ENCODE peak calls at places on chromosome 4, in seven cellular contexts. F, D, N, R, V, C and I are unnamed samples.

GRCh38 chr4:80099671-80100070 is 26.6 kb upstream of the ANTXR2 start:
- DNase-seq in N (no peak), V (no peak), C (peak; percentile 31), D (no peak), R (no peak), F (no peak), I (no peak)

GRCh38 chr4:28117067-28117756 is 1256.6 kb downstream of the STIM2 start:
- DNase-seq in V (no peak), C (no peak), R (no peak), D (no peak), N (no peak), F (no peak), I (no peak)

GRCh38 chr4:101258782-101259353 is 88.5 kb downstream of the PPP3CA start:
- DNase-seq in D (no peak), N (no peak), F (no peak), R (no peak), C (no peak), V (no peak), I (no peak)

GRCh38 chr4:176475091-176475490 is 155.3 kb downstream of the SPCS3 start:
- DNase-seq in C (no peak), F (no peak), D (no peak), N (no peak), R (no peak), V (no peak), I (no peak)

GRCh38 chr4:62119195-62119594 is 919.1 kb downstream of the ADGRL3 start:
- DNase-seq in C (no peak), R (no peak), F (no peak), D (no peak), V (no peak), N (no peak), I (no peak)

GRCh38 chr4:23458061-23458460 is 431.8 kb downstream of the PPARGC1A start:
- DNase-seq in N (no peak), F (no peak), C (no peak), R (no peak), V (no peak), D (no peak), I (no peak)

GRCh38 chr4:112099701-112100289 is 45.5 kb upstream of the FAM241A start:
- DNase-seq in C (peak; percentile 73), F (no peak), N (no peak), R (no peak), D (no peak), V (no peak), I (no peak)

GRCh38 chr4:15964159-15964558 is 1.2 kb upstream of the FGFBP2 start:
- DNase-seq in N (no peak), F (no peak), C (no peak), D (no peak), R (no peak), V (no peak), I (no peak)

GRCh38 chr4:170008376-170008775 is 17.8 kb downstream of the MFAP3L start:
- DNase-seq in F (no peak), R (no peak), N (no peak), C (no peak), D (no peak), V (no peak), I (no peak)

GRCh38 chr4:139822391-139822790 is 156.8 kb downstream of the MGST2 start:
- DNase-seq in C (no peak), V (no peak), F (no peak), R (no peak), D (no peak), N (no peak), I (no peak)

GRCh38 chr4:39044947-39045734 is 12.9 kb upstream of the TMEM156 start:
- DNase-seq in D (peak; percentile 42), N (no peak), V (no peak), F (peak; percentile 32), R (no peak), C (no peak), I (peak; percentile 37)

GRCh38 chr4:39043058-39043696 is 11.0 kb upstream of the TMEM156 start:
- DNase-seq in C (peak; percentile 75), N (no peak), F (no peak), R (no peak), V (no peak), D (no peak), I (peak; percentile 22)

GRCh38 chr4:39045791-39046221 is 13.6 kb upstream of the TMEM156 start:
- DNase-seq in F (no peak), D (peak; percentile 19), N (no peak), V (no peak), C (peak; percentile 21), R (no peak), I (no peak)

GRCh38 chr4:39043697-39044363 is 11.6 kb upstream of the TMEM156 start:
- DNase-seq in F (no peak), D (no peak), V (no peak), R (no peak), C (peak; percentile 52), N (no peak), I (no peak)

DNA sequence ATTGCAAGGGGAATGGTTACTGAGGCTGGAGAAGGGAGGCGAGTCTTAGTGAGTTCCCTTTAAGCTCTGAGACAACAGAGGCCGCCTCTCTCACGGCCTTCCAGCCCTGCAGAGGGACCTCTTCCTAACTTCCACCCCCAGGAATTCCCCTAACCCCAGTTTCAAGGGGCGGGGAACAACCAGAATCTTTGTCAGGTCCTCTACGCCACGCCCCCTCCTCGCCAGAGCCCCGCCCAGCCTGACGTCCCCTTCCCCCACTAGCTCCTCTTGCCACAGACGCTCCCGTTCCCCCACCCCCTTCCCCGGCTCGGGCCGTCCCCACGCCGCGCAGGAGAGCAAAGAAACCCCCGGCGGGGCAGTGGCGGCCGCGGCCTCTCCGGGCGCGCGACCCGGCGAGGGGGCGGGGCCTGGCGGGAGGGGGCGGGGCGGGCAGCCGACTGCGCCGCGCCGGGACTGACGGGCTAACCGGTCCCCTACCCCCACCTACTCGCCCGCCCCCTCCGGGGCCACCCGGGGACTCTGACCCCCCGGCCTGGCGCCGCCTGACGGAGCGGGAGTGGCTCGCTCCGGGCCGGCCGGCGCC is 12.2 kb upstream of the TMEM156 start:
- DNase-seq in C (peak; percentile 93), F (peak; percentile 87), V (peak; percentile 90), D (peak; percentile 93), N (peak; percentile 94), R (peak; percentile 95), I (peak; percentile 94)
- TF ChIP-seq POLR2A in C (peak; percentile 48), F (no peak), V (no peak), D (no peak), N (no peak), R (peak; percentile 37), I (peak; percentile 79)

GRCh38 chr4:145553375-145553774 is 65.8 kb upstream of the MMAA start:
- DNase-seq in V (no peak), N (no peak), C (no peak), R (no peak), F (no peak), D (no peak), I (no peak)
- H3K27me3 ChIP-seq in V (no peaks in the 10 kb centered on the region), N (no peaks in the 10 kb centered on the region), C (no peaks in the 10 kb centered on the region), R (no peaks in the 10 kb centered on the region), F (no peaks in the 10 kb centered on the region), D (no peaks in the 10 kb centered on the region), I (no peaks in the 10 kb centered on the region)

DNA sequence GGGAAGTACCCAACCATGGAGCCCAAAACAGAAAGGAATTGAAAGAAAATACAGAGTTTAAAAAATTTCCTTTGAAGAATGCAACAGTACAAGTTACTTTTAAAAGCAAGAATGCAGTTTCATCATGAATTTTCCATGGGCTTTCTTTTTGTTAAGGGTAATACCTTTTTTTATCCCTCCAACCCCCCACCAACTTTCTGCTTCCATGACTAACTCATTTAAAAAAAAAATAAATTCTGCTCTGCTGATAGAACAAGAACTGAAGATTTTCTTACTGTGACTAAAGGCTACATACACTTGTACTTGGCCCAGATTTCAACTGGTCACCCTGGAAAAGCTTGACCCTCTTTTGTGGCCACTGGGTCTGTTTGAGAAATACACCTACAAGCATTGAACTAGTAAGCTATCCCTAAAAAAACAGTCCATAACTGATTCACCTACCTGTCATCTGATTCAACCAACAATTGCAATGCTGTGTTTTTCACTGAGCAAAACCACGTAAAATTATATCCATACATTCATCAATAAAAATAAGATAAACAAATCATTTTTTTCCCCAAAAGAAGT is 214.2 kb downstream of the NSUN7 start:
- DNase-seq in F (no peak), C (peak; percentile 73), N (no peak), D (no peak), R (no peak), V (no peak), I (no peak)
- H3K27ac ChIP-seq in F (no peak overlapping the region), C (no peak overlapping the region), N (no peak overlapping the region), D (no peak overlapping the region), R (no peak overlapping the region), V (no peak overlapping the region), I (no peak overlapping the region)

GRCh38 chr4:184281231-184282139 is 63.8 kb upstream of the ENPP6 start:
- DNase-seq in D (no peak), V (no peak), C (no peak), F (no peak), N (no peak), R (no peak), I (no peak)

GRCh38 chr4:184280591-184281071 is 63.0 kb upstream of the ENPP6 start:
- DNase-seq in R (no peak), D (no peak), C (no peak), V (no peak), N (no peak), F (no peak), I (no peak)

GRCh38 chr4:184280104-184280503 is 62.4 kb upstream of the ENPP6 start:
- DNase-seq in R (no peak), D (no peak), N (no peak), F (no peak), C (no peak), V (no peak), I (no peak)

GRCh38 chr4:184282251-184282713 is 64.6 kb upstream of the ENPP6 start:
- DNase-seq in D (no peak), N (no peak), V (no peak), R (no peak), F (peak; percentile 63), C (no peak), I (peak; percentile 28)

DNA sequence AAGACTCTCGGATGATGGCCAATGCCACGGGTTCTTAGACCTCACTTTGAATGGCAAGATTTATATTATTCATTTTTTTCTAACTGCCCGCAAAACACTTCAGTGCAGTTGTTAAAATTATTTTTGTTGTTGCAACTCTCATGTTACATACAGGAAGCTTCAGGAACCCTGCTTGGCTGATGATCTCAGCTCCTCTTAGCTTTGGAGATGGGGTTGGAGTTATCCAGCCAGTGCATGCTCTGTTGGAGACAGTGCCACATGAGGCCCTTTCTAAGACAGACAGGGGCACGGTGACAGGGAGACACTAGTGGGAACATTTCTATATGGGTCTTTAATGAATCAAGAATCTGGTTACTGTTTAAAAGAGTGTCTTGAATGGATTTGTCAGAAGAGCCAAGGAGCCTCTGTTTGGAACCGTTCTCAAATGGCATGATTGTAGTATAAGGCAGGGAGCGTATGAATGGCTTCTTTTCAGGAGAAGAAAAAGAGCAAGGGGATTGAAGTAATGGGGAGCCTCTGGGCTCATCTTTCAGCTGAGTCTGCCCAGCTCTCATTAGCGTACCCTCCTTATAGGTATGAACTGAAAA is 61.9 kb upstream of the ENPP6 start:
- DNase-seq in N (no peak), F (no peak), R (no peak), D (no peak), C (no peak), V (no peak), I (no peak)
- TF ChIP-seq POLR2A in N (no peak), F (no peak), R (no peak), D (no peak), C (no peak), V (no peak), I (no peak)

GRCh38 chr4:8838911-8839431 is 32.7 kb downstream of the HMX1 start:
- DNase-seq in R (no peak), V (peak; percentile 43), N (no peak), F (no peak), C (no peak), D (peak; percentile 4), I (no peak)
- H3K27me3 ChIP-seq in R (no peaks in the 10 kb centered on the region), V (no peaks in the 10 kb centered on the region), N (no peaks in the 10 kb centered on the region), F (peaks cover 61% of the 10 kb centered on the region), C (no peaks in the 10 kb centered on the region), D (no peaks in the 10 kb centered on the region), I (no peaks in the 10 kb centered on the region)